ENCODE peak calls at places on chromosomes 4 and X, in six cellular contexts. I is astrocyte; W is astrocyte of the spinal cord; F is suprapubic skin; H is CD8-positive, alpha-beta T cell; C is Calu3. V is an unnamed sample.

GRCh38 chr4:39841894-39842293 is 135.8 kb downstream of the PDS5A start:
- DNase-seq in C (no peak), H (no peak), W (no peak), I (no peak), F (no peak), V (no peak)

GRCh38 chrX:31130457-31131215 is 58.8 kb upstream of the FTHL17 start:
- DNase-seq in F (no peak), I (no peak), W (no peak), H (no peak), C (no peak), V (no peak)

GRCh38 chr4:128427832-128428366 is 140.3 kb upstream of the PGRMC2 start:
- DNase-seq in W (peak), H (no peak), F (no peak), I (peak), C (peak), V (no peak)

GRCh38 chr4:101954975-101955678 is 164.6 kb downstream of the BANK1 start:
- DNase-seq in I (peak), F (no peak), W (no peak), C (no peak), H (no peak), V (no peak)

GRCh38 chr4:152169666-152170065 is 366.2 kb downstream of the FBXW7 start:
- DNase-seq in H (no peak), W (no peak), I (no peak), C (no peak), F (no peak), V (no peak)

GRCh38 chrX:109684136-109684535 is 48.9 kb downstream of the ACSL4 start:
- DNase-seq in C (no peak), F (no peak), I (peak), W (no peak), H (no peak), V (no peak)

GRCh38 chr4:173293663-173294062 is 40.5 kb downstream of the HMGB2 start:
- DNase-seq in W (no peak), H (no peak), I (no peak), C (no peak), F (no peak), V (no peak)

GRCh38 chr4:68410149-68410548 is 37.1 kb upstream of the TMPRSS11E start:
- DNase-seq in W (no peak), H (no peak), F (no peak), C (no peak), I (no peak), V (no peak)

GRCh38 chr4:16269742-16270522 is 43.7 kb upstream of the TAPT1 start:
- DNase-seq in I (peak), W (peak), C (no peak), F (no peak), H (no peak), V (no peak)

GRCh38 chr4:128519163-128519810 is 231.7 kb upstream of the PGRMC2 start:
- DNase-seq in H (no peak), F (no peak), W (peak), C (no peak), I (peak), V (no peak)

GRCh38 chr4:112270643-112271484 is 14.8 kb downstream of the TIFA start:
- DNase-seq in H (no peak), F (no peak), C (no peak), I (peak), W (peak), V (no peak)

GRCh38 chr4:81211956-81212355 is 3.1 kb downstream of the PRKG2 start:
- DNase-seq in I (no peak), W (no peak), H (no peak), F (no peak), C (no peak), V (no peak)

GRCh38 chr4:122665148-122665547 is 44.3 kb upstream of the IL21 start:
- DNase-seq in C (no peak), W (no peak), H (no peak), I (no peak), F (no peak), V (no peak)

GRCh38 chrX:155216940-155217450 is 735 bp downstream of the VBP1 start:
- DNase-seq in I (peak), F (no peak), C (no peak), H (no peak), W (no peak), V (no peak)

GRCh38 chr4:148376151-148376550 is 66.1 kb downstream of the NR3C2 start:
- DNase-seq in F (no peak), I (peak), C (peak), H (peak), W (peak), V (no peak)

GRCh38 chr4:146338512-146338911 is 124.2 kb downstream of the REELD1 start:
- DNase-seq in W (no peak), I (no peak), H (no peak), F (no peak), C (no peak), V (no peak)

GRCh38 chrX:74922922-74923321 is 2.3 kb downstream of the NEXMIF start:
- DNase-seq in C (no peak), F (no peak), H (no peak), W (no peak), I (no peak), V (no peak)

GRCh38 chr4:33104190-33104773 is 2384.1 kb downstream of the PCDH7 start:
- DNase-seq in I (peak), W (no peak), C (no peak), F (no peak), H (no peak), V (no peak)

GRCh38 chrX:16882188-16882587 is 12.0 kb upstream of the RBBP7 start:
- DNase-seq in H (no peak), I (no peak), W (peak), C (peak), F (no peak), V (no peak)

GRCh38 chr4:55069248-55069647 is 56.1 kb downstream of the KDR start:
- DNase-seq in C (no peak), F (no peak), W (peak), H (no peak), I (peak), V (no peak)

GRCh38 chrX:21963736-21964135 is 23.2 kb downstream of the SMS start:
- DNase-seq in I (no peak), W (no peak), H (no peak), C (no peak), F (no peak), V (no peak)

GRCh38 chr4:141464366-141464765 is 172.0 kb upstream of the IL15 start:
- DNase-seq in F (no peak), C (no peak), H (no peak), I (no peak), W (no peak), V (no peak)

GRCh38 chrX:53084863-53085262 is 2.7 kb downstream of the TSPYL2 start:
- DNase-seq in H (no peak), W (no peak), C (no peak), I (no peak), F (no peak), V (no peak)

GRCh38 chrX:66045894-66046293 is 6.0 kb upstream of the VSIG4 start:
- DNase-seq in C (no peak), F (no peak), W (no peak), H (no peak), I (no peak), V (no peak)

GRCh38 chrX:19566359-19567141 is 51.2 kb upstream of the MAP3K15 start:
- DNase-seq in W (peak), I (peak), C (no peak), H (no peak), F (no peak), V (no peak)

GRCh38 chrX:108310511-108310910 is 127.7 kb downstream of the COL4A6 start:
- DNase-seq in H (no peak), W (no peak), C (no peak), I (peak), F (no peak), V (no peak)

GRCh38 chr4:143082698-143083097 is 102.0 kb upstream of the USP38 start:
- DNase-seq in W (no peak), F (no peak), C (no peak), H (no peak), I (no peak), V (no peak)

GRCh38 chr4:108171541-108172230 is 3.0 kb upstream of the LEF1 start:
- DNase-seq in I (no peak), F (no peak), W (peak), C (no peak), H (peak), V (peak)

GRCh38 chrX:103488332-103488731 is 31.0 kb downstream of the RAB40A start:
- DNase-seq in I (no peak), W (peak), C (no peak), H (no peak), F (no peak), V (no peak)

DNA sequence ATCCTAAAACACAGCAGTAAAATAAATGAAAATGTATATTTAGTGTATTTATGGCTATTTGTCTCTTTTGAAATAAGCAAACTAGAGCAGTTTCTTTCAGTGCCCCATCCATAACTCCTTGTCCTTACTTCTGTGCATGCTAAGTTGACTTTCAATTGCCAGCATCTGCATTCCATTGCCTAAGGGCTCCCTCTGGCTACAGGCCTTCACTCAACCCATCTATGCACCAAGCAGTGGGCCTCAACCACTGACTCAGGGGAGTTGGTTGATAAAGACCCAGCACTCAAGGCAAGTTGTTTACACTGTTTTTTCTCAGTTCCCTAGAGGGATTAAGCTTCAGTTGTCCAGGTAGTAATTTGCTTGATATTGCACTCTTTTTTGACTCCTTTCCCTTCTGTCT is 265.7 kb downstream of the IQCM start:
- DNase-seq in W (no peak), H (no peak), C (no peak), F (no peak), I (peak), V (no peak)
- TF ChIP-seq CTCF in W (peak), H (no peak), C (no peak), F (no peak), I (no peak), V (no peak)

GRCh38 chrX:120452131-120452530 is 17.0 kb downstream of the LAMP2 start:
- DNase-seq in F (no peak), I (no peak), H (no peak), C (no peak), W (peak), V (no peak)
- TF ChIP-seq CTCF in F (no peak), I (peak), H (no peak), C (no peak), W (peak), V (no peak)

GRCh38 chr4:13102344-13102743 is 381.8 kb downstream of the RAB28 start:
- DNase-seq in I (peak), W (no peak), C (no peak), H (no peak), F (no peak), V (no peak)

GRCh38 chr4:13109536-13109935 is 374.6 kb downstream of the RAB28 start:
- DNase-seq in W (no peak), H (no peak), F (no peak), C (no peak), I (no peak), V (no peak)

GRCh38 chr4:13103382-13104015 is 380.6 kb downstream of the RAB28 start:
- DNase-seq in C (no peak), F (no peak), H (no peak), I (no peak), W (no peak), V (no peak)

GRCh38 chr4:13112030-13112429 is 372.1 kb downstream of the RAB28 start:
- DNase-seq in I (no peak), F (no peak), H (no peak), C (no peak), W (no peak), V (no peak)

GRCh38 chr4:13108096-13108495 is 376.0 kb downstream of the RAB28 start:
- DNase-seq in I (no peak), C (no peak), W (no peak), F (no peak), H (no peak), V (no peak)
- TF ChIP-seq CTCF in I (no peak), C (no peak), W (no peak), F (no peak), H (no peak), V (no peak)

GRCh38 chr4:17352357-17352756 is 159.5 kb downstream of the QDPR start:
- DNase-seq in C (no peak), W (no peak), H (no peak), I (no peak), F (no peak), V (no peak)

DNA sequence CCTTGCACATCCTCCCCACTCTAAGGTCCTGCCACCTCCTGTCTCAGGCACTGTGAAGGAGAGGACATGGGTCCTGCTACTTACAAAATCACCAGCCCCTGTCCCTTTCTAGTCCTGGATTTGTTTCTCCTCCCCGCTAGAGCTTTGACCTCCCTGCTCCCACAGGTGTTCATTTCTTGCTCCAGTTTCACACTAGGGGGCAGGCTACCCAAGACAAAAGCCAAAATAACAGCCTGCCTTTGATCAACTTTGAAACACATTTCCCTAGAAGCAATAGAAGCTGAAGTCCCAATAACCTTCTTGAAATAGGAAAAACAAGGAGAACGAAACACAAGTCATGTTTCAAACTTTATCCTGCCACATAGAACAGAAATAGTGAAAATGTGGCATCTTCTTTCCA is 164.4 kb downstream of the QDPR start:
- DNase-seq in W (peak), F (no peak), C (peak), I (no peak), H (no peak), V (peak)
- TF ChIP-seq CTCF in W (peak), F (no peak), C (no peak), I (peak), H (peak), V (peak)

GRCh38 chr4:51931461-51931860 is 88.5 kb downstream of the DCUN1D4 start:
- DNase-seq in F (no peak), W (peak), C (no peak), I (peak), H (no peak), V (no peak)
- TF ChIP-seq CTCF in F (no peak), W (no peak), C (no peak), I (no peak), H (no peak), V (no peak)